ENCODE peak calls at places on chromosomes 7 and 10, in five cellular contexts. Y is MM.1S; O is brain microvascular endothelial cell; C is GM12864; L is CD8-positive, alpha-beta T cell. R is an unnamed sample.

GRCh38 chr10:106473129-106473528 is 691.4 kb downstream of the SORCS1 start:
- DNase-seq in Y (no peak), L (no peak), O (no peak), C (no peak), R (no peak)

GRCh38 chr7:4791101-4791737 is 15.8 kb downstream of the AP5Z1 start:
- DNase-seq in L (no peak), C (no peak), Y (no peak), O (no peak), R (no peak)

GRCh38 chr7:69932034-69932628 is 333.9 kb downstream of the AUTS2 start:
- DNase-seq in Y (no peak), L (no peak), O (peak; percentile 14), C (no peak), R (peak; percentile 55)

GRCh38 chr7:20351901-20352300 is 21.2 kb downstream of the ITGB8 start:
- DNase-seq in C (no peak), Y (no peak), L (no peak), O (no peak), R (no peak)

GRCh38 chr10:18196806-18197550 is 56.8 kb downstream of the CACNB2 start:
- DNase-seq in Y (no peak), L (no peak), O (no peak), C (no peak), R (no peak)

GRCh38 chr10:86254526-86255174 is 111.9 kb downstream of the GRID1 start:
- DNase-seq in O (no peak), L (no peak), Y (no peak), C (no peak), R (no peak)

GRCh38 chr10:37871568-37872251 is 14.3 kb upstream of the ZNF248 start:
- DNase-seq in L (no peak), C (no peak), O (no peak), Y (no peak), R (no peak)

GRCh38 chr7:87344446-87344845 is 1.0 kb upstream of the CROT start:
- DNase-seq in C (no peak), L (no peak), Y (peak; percentile 24), O (no peak), R (peak; percentile 16)

GRCh38 chr7:103391976-103392375 is 44.5 kb downstream of the PSMC2 start:
- DNase-seq in L (no peak), Y (no peak), O (no peak), C (no peak), R (no peak)

GRCh38 chr7:28069788-28070187 is 110.8 kb downstream of the JAZF1 start:
- DNase-seq in L (no peak), Y (no peak), O (no peak), C (no peak), R (no peak)

GRCh38 chr7:98619450-98620321 is 2.6 kb downstream of the NPTX2 start:
- DNase-seq in L (no peak), Y (no peak), C (no peak), O (no peak), R (no peak)

GRCh38 chr10:113131611-113132330 is 181.7 kb downstream of the TCF7L2 start:
- DNase-seq in L (no peak), Y (no peak), O (peak; percentile 33), C (no peak), R (no peak)

GRCh38 chr7:104106106-104106505 is 101.7 kb downstream of the ORC5 start:
- DNase-seq in O (peak; percentile 18), C (no peak), Y (no peak), L (no peak), R (no peak)

GRCh38 chr7:24926623-24927539 is 53.1 kb downstream of the OSBPL3 start:
- DNase-seq in Y (no peak), C (no peak), O (peak; percentile 36), L (no peak), R (no peak)

GRCh38 chr10:34931216-34931615 is 116.1 kb upstream of the PARD3 start:
- DNase-seq in Y (no peak), O (no peak), L (no peak), C (no peak), R (no peak)

GRCh38 chr7:1046722-1047679 is 2.7 kb downstream of the GPR146 start:
- DNase-seq in O (no peak), C (no peak), L (peak; percentile 37), Y (no peak), R (no peak)

GRCh38 chr10:129843702-129844101 is 120.4 kb downstream of the EBF3 start:
- DNase-seq in O (no peak), Y (no peak), L (no peak), C (no peak), R (no peak)

GRCh38 chr7:98697485-98698240 is 80.6 kb downstream of the NPTX2 start:
- DNase-seq in O (no peak), Y (no peak), L (no peak), C (no peak), R (no peak)

GRCh38 chr10:86316274-86316835 is 50.2 kb downstream of the GRID1 start:
- DNase-seq in O (no peak), L (no peak), C (no peak), Y (no peak), R (no peak)

GRCh38 chr10:124624875-124625274 is 119.3 kb downstream of the FAM53B start:
- DNase-seq in C (no peak), O (no peak), L (no peak), Y (no peak), R (no peak)

GRCh38 chr10:100347568-100348195 is 649 bp downstream of the SCD start:
- DNase-seq in L (no peak), Y (no peak), O (no peak), C (no peak), R (no peak)

GRCh38 chr10:86688398-86688921 is 20.1 kb downstream of the LDB3 start:
- DNase-seq in Y (peak; percentile 59), C (no peak), L (peak; percentile 31), O (peak; percentile 56), R (peak; percentile 78)

GRCh38 chr10:124532106-124532641 is 70.6 kb downstream of the LHPP start:
- DNase-seq in O (no peak), Y (peak; percentile 75), C (no peak), L (no peak), R (peak; percentile 65)

GRCh38 chr7:24115661-24116060 is 168.3 kb upstream of the NPY start:
- DNase-seq in L (no peak), C (no peak), Y (no peak), O (no peak), R (no peak)

GRCh38 chr7:37510043-37510634 is 61.5 kb upstream of the ELMO1 start:
- DNase-seq in O (no peak), Y (peak; percentile 29), C (no peak), L (no peak), R (peak; percentile 42)

GRCh38 chr10:61616611-61617010 is 46.1 kb upstream of the CABCOCO1 start:
- DNase-seq in L (no peak), O (no peak), C (no peak), Y (no peak), R (no peak)

GRCh38 chr7:155306677-155307470 is 9.2 kb downstream of the INSIG1 start:
- DNase-seq in Y (no peak), L (no peak), O (no peak), C (no peak), R (no peak)

DNA sequence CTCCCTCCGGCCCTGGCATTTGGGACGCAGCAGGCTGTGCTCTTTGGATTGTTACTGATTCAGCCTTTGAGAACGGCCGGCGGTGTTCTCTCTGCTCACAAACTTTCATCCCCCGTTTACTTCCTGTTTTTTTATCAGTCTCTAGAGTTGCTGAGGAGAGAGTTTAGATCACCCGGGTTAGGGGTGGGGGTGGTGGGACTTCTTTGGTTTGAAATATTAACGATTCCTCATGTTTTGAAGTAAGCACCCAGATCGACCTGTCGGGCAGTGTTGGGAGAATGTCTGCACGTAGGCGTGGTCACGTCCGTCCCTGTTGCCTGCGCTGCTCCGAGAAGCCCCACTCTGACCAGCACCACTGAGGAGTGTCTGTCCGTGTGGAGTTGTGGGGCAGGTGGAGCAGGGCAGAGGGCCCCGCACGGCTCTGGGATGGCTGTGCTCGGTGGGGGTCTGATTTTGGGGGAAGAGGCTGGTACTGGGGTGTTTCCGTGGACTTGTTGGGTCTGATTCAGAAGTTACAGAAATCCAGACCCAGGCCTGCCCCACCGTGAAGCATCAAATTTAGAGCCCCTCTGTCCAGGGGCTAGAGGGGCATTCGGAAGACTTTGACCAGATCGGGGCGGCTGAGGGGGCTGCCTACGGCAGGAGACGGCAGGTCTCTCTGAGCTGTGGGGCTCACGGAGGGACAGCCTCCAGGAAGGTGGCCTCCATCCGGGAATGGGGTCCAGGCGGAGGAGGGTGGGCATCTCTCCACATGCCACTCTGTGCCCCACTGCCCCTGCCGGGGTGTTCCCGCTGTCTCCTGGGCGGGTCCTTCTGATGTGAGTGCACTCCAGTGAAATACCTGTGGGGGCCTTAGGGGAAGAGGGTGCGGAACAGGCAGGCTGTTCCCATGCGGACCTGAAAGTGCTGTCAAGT is 7.4 kb downstream of the INPP5A start:
- DNase-seq in L (no peak), O (no peak), C (no peak), Y (no peak), R (no peak)
- H3K4me3 ChIP-seq in L (peak overlapping the region; percentile 56), O (no peak overlapping the region), C (no peak overlapping the region), Y (no peak overlapping the region), R (no peak overlapping the region)

DNA sequence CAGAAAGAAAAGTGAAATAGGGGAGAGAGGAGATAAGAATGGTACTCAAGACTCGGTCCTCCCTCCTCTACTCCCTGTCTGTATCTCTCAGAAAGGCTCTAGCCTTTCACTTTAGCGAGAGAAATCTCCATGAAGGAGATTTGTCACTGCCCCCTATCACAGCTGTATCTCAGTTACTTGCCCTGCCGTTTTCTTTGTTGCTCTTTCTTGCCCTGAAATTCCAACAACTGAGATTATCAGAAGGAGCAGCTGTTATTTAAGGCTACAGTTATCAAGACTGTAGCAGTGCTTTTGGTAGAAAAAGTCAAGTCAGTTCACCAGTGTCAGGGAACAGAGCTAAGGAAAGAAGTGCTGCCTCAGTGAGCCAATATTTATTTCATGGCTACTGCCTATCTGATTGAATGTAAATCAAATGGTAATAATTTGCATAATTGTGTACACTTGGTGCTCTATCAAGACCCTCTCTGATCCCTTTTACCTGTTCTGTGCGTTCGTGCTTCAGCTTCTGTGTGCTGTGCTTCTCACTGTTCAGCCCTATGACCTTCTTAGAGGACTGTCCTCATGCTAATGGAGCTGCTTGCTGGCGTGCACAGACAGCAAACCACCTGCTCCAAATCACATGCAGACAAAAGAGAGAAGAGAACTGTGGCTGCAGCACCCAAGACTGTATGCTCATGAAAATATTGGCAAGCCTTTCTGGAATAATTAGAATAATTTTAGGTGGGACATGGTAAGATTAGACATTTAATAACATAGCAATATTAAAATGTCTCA is 180.2 kb upstream of the FAM3C start:
- DNase-seq in L (no peak), O (no peak), C (no peak), Y (no peak), R (no peak)
- TF ChIP-seq CTCF in L (no peak), O (no peak), C (no peak), Y (no peak), R (no peak)

GRCh38 chr7:134900430-134900876 is 85.9 kb upstream of the AGBL3 start:
- DNase-seq in O (no peak), L (no peak), C (no peak), Y (peak; percentile 77), R (peak; percentile 60)
- H3K4me3 ChIP-seq in O (no peak overlapping the region), L (no peak overlapping the region), C (no peak overlapping the region), Y (peak overlapping the region; percentile 14), R (no peak overlapping the region)

GRCh38 chr7:90455163-90456030 is 14.0 kb upstream of the PTTG1IP2 start:
- DNase-seq in C (peak; percentile 19), L (no peak), Y (peak; percentile 55), O (peak; percentile 52), R (peak; percentile 48)

GRCh38 chr7:90458104-90458503 is 11.3 kb upstream of the PTTG1IP2 start:
- DNase-seq in L (no peak), O (no peak), C (no peak), Y (no peak), R (no peak)

GRCh38 chr7:90453931-90454330 is 15.5 kb upstream of the PTTG1IP2 start:
- DNase-seq in Y (no peak), L (no peak), C (no peak), O (no peak), R (no peak)

GRCh38 chr7:90461216-90461615 is 8.2 kb upstream of the PTTG1IP2 start:
- DNase-seq in Y (no peak), C (no peak), L (no peak), O (no peak), R (no peak)

GRCh38 chr7:90459888-90460287 is 9.6 kb upstream of the PTTG1IP2 start:
- DNase-seq in Y (no peak), C (no peak), L (no peak), O (no peak), R (no peak)
- TF ChIP-seq CTCF in Y (peak; percentile 5), C (peak; percentile 31), L (no peak), O (peak; percentile 43), R (no peak)

R was measured in GM12865.